ENCODE peak calls at places on chromosome 11, in four cellular contexts. One of them, this sample, is unnamed.

GRCh38 chr11:8867856-8868705 is 42.9 kb upstream of the AKIP1 start:
- DNase-seq in HL-60: no peak
- DNase-seq in K562: no peak
- DNase-seq in GM12878: no peak
- DNase-seq in this sample: no peak

GRCh38 chr11:64842366-64842759 is 2.1 kb downstream of the CDC42BPG start:
- DNase-seq in HL-60: no peak
- DNase-seq in K562: no peak
- DNase-seq in GM12878: no peak
- DNase-seq in this sample: no peak

GRCh38 chr11:111665779-111666178 is 63.5 kb downstream of the SIK2 start:
- DNase-seq in HL-60: peak; percentile 5
- DNase-seq in K562: peak; percentile 48
- DNase-seq in GM12878: no peak
- DNase-seq in this sample: no peak

GRCh38 chr11:111417011-111417765 is 38.1 kb upstream of the POU2AF1 start:
- DNase-seq in HL-60: no peak
- DNase-seq in K562: no peak
- DNase-seq in GM12878: peak; percentile 96
- DNase-seq in this sample: no peak

GRCh38 chr11:8905528-8906165 is 5.3 kb upstream of the AKIP1 start:
- DNase-seq in HL-60: no peak
- DNase-seq in K562: no peak
- DNase-seq in GM12878: no peak
- DNase-seq in this sample: no peak

GRCh38 chr11:130168105-130168504 is 8.5 kb downstream of the ST14 start:
- DNase-seq in HL-60: no peak
- DNase-seq in K562: no peak
- DNase-seq in GM12878: no peak
- DNase-seq in this sample: no peak

GRCh38 chr11:2734181-2735052 is 34.6 kb upstream of the KCNQ1OT1 start:
- DNase-seq in HL-60: no peak
- DNase-seq in K562: no peak
- DNase-seq in GM12878: no peak
- DNase-seq in this sample: no peak

GRCh38 chr11:90510839-90511238 is 288.0 kb upstream of the CHORDC1 start:
- DNase-seq in HL-60: no peak
- DNase-seq in K562: no peak
- DNase-seq in GM12878: no peak
- DNase-seq in this sample: no peak

GRCh38 chr11:85886089-85887056 is 31.2 kb downstream of the CCDC83 start:
- DNase-seq in HL-60: no peak
- DNase-seq in K562: no peak
- DNase-seq in GM12878: no peak
- DNase-seq in this sample: no peak

GRCh38 chr11:118859995-118860394 is 23.7 kb upstream of the CXCR5 start:
- DNase-seq in HL-60: no peak
- DNase-seq in K562: no peak
- DNase-seq in GM12878: no peak
- DNase-seq in this sample: no peak

GRCh38 chr11:2576536-2576935 is 123.3 kb downstream of the KCNQ1OT1 start:
- DNase-seq in HL-60: no peak
- DNase-seq in K562: no peak
- DNase-seq in GM12878: no peak
- DNase-seq in this sample: no peak

GRCh38 chr11:7964873-7965272 is 374 bp downstream of the NLRP10 start:
- DNase-seq in HL-60: no peak
- DNase-seq in K562: no peak
- DNase-seq in GM12878: no peak
- DNase-seq in this sample: no peak

GRCh38 chr11:75347781-75348613 is 3.5 kb downstream of the ARRB1 start:
- DNase-seq in HL-60: no peak
- DNase-seq in K562: peak; percentile 51
- DNase-seq in GM12878: no peak
- DNase-seq in this sample: no peak

GRCh38 chr11:35304393-35304790 is 115.0 kb downstream of the SLC1A2 start:
- DNase-seq in HL-60: peak; percentile 55
- DNase-seq in K562: no peak
- DNase-seq in GM12878: no peak
- DNase-seq in this sample: no peak

GRCh38 chr11:75031771-75032549 is 43.2 kb downstream of the NEU3 start:
- DNase-seq in HL-60: peak; percentile 35
- DNase-seq in K562: peak; percentile 91
- DNase-seq in GM12878: no peak
- DNase-seq in this sample: peak; percentile 32

GRCh38 chr11:73649206-73649605 is 2.8 kb downstream of the PLEKHB1 start:
- DNase-seq in HL-60: no peak
- DNase-seq in K562: no peak
- DNase-seq in GM12878: no peak
- DNase-seq in this sample: no peak

GRCh38 chr11:119618208-119618909 is 110.6 kb downstream of the NECTIN1 start:
- DNase-seq in HL-60: no peak
- DNase-seq in K562: no peak
- DNase-seq in GM12878: no peak
- DNase-seq in this sample: no peak

GRCh38 chr11:128551641-128552335 is 35.6 kb downstream of the ETS1 start:
- DNase-seq in HL-60: no peak
- DNase-seq in K562: no peak
- DNase-seq in GM12878: peak; percentile 99
- DNase-seq in this sample: no peak

GRCh38 chr11:9253086-9253485 is 12.1 kb downstream of the DENND5A start:
- DNase-seq in HL-60: no peak
- DNase-seq in K562: no peak
- DNase-seq in GM12878: no peak
- DNase-seq in this sample: no peak

GRCh38 chr11:63889344-63889743 is 27.6 kb downstream of the RCOR2 start:
- DNase-seq in HL-60: no peak
- DNase-seq in K562: no peak
- DNase-seq in GM12878: no peak
- DNase-seq in this sample: no peak

GRCh38 chr11:68043029-68043348 is 4.2 kb downstream of the TCIRG1 start:
- DNase-seq in HL-60: no peak
- DNase-seq in K562: peak; percentile 51
- DNase-seq in GM12878: no peak
- DNase-seq in this sample: no peak

GRCh38 chr11:93608280-93608862 is 53.1 kb upstream of the CEP295 start:
- DNase-seq in HL-60: no peak
- DNase-seq in K562: peak; percentile 4
- DNase-seq in GM12878: no peak
- DNase-seq in this sample: no peak

GRCh38 chr11:132249256-132249655 is 878.8 kb downstream of the NTM start:
- DNase-seq in HL-60: no peak
- DNase-seq in K562: no peak
- DNase-seq in GM12878: no peak
- DNase-seq in this sample: no peak

GRCh38 chr11:65419773-65420481 is 2.7 kb upstream of the NEAT1 start:
- DNase-seq in HL-60: no peak
- DNase-seq in K562: peak; percentile 90
- DNase-seq in GM12878: no peak
- DNase-seq in this sample: no peak

GRCh38 chr11:113519989-113520613 is 44.9 kb upstream of the DRD2 start:
- DNase-seq in HL-60: no peak
- DNase-seq in K562: no peak
- DNase-seq in GM12878: no peak
- DNase-seq in this sample: no peak

GRCh38 chr11:130908770-130909625 is 7.3 kb downstream of the SNX19 start:
- DNase-seq in HL-60: no peak
- DNase-seq in K562: no peak
- DNase-seq in GM12878: no peak
- DNase-seq in this sample: no peak

GRCh38 chr11:69394902-69395690 is 86.4 kb upstream of the LINC01488 start:
- DNase-seq in HL-60: no peak
- DNase-seq in K562: no peak
- DNase-seq in GM12878: no peak
- DNase-seq in this sample: no peak

GRCh38 chr11:1497600-1497999 is 11.0 kb upstream of the MOB2 start:
- DNase-seq in HL-60: no peak
- DNase-seq in K562: no peak
- DNase-seq in GM12878: no peak
- DNase-seq in this sample: no peak

GRCh38 chr11:112785717-112786116 is 175.5 kb upstream of the NCAM1 start:
- DNase-seq in HL-60: no peak
- DNase-seq in K562: no peak
- DNase-seq in GM12878: no peak
- DNase-seq in this sample: no peak

DNA sequence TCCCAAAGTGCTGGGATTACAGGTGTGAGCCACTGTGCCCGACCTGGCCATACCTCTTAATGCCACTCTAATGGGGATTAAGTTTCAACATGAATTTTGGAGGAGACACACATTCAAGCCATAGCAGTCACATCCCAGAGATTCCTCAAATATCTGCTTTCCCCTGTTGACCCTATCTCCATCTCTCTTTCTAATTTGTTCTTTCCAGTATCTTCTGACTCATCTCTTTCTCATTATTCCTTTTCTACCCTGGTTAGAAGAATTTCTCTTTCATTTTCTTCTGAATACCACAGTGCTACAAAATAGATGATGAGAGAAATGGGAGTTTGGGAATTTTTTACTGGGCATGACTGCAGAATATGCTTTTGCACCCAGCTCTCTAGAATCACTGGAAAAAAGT is 5.1 kb downstream of the OR10V1 start:
- DNase-seq in HL-60: no peak
- DNase-seq in K562: no peak
- DNase-seq in GM12878: no peak
- DNase-seq in this sample: no peak
- TF ChIP-seq SPI1 in HL-60: no peak
- TF ChIP-seq SPI1 in K562: no peak
- TF ChIP-seq SPI1 in GM12878: no peak
- TF ChIP-seq SPI1 in this sample: no peak

DNA sequence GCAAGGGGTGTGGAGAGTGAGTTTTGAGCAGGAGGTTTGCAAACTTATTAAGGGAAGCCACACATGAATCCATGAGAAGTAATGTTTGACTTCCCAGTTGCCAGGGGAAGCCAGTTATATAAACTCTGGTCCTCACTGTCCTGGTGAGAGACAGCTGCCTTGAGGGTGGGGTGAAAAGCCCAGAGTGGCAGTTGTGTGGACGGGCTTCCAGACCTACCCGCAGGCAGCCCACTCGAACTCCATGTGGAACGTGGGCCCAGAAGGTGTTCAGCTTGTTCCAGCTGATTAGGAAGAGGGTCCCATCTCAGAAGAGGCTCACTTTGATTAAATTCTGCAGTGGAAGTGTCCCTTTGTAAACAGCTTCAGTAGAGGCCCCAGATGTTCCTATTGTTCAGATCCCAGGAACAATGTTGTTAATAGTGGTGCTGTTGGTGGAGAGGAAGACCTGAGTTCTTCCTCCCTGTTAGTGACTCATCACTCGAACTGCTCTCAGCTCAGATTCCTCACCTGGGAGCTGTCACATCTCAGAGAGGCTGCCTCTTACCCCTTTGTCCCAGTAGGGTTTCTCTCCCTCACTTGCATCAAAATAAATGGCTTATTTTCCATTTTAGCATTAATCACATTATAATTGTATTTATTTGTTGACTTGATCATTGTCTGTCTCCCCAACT is 63.5 kb downstream of the GRAMD1B start:
- DNase-seq in HL-60: no peak
- DNase-seq in K562: no peak
- DNase-seq in GM12878: no peak
- DNase-seq in this sample: no peak
- TF ChIP-seq SPI1 in HL-60: no peak
- TF ChIP-seq SPI1 in K562: no peak
- TF ChIP-seq SPI1 in GM12878: no peak
- TF ChIP-seq SPI1 in this sample: no peak

GRCh38 chr11:88275636-88276035 is 61.9 kb downstream of the CTSC start:
- DNase-seq in HL-60: no peak
- DNase-seq in K562: no peak
- DNase-seq in GM12878: no peak
- DNase-seq in this sample: no peak
- TF ChIP-seq SPI1 in HL-60: no peak
- TF ChIP-seq SPI1 in K562: no peak
- TF ChIP-seq SPI1 in GM12878: no peak
- TF ChIP-seq SPI1 in this sample: no peak

GRCh38 chr11:108891143-108891542 is 226.3 kb downstream of the DDX10 start:
- DNase-seq in HL-60: no peak
- DNase-seq in K562: no peak
- DNase-seq in GM12878: no peak
- DNase-seq in this sample: no peak
- TF ChIP-seq SPI1 in HL-60: no peak
- TF ChIP-seq SPI1 in K562: no peak
- TF ChIP-seq SPI1 in GM12878: no peak
- TF ChIP-seq SPI1 in this sample: no peak

GRCh38 chr11:95794086-95794485 is 3.8 kb downstream of the CEP57 start:
- DNase-seq in HL-60: no peak
- DNase-seq in K562: no peak
- DNase-seq in GM12878: no peak
- DNase-seq in this sample: no peak
- TF ChIP-seq SPI1 in HL-60: no peak
- TF ChIP-seq SPI1 in K562: no peak
- TF ChIP-seq SPI1 in GM12878: no peak
- TF ChIP-seq SPI1 in this sample: no peak

DNA sequence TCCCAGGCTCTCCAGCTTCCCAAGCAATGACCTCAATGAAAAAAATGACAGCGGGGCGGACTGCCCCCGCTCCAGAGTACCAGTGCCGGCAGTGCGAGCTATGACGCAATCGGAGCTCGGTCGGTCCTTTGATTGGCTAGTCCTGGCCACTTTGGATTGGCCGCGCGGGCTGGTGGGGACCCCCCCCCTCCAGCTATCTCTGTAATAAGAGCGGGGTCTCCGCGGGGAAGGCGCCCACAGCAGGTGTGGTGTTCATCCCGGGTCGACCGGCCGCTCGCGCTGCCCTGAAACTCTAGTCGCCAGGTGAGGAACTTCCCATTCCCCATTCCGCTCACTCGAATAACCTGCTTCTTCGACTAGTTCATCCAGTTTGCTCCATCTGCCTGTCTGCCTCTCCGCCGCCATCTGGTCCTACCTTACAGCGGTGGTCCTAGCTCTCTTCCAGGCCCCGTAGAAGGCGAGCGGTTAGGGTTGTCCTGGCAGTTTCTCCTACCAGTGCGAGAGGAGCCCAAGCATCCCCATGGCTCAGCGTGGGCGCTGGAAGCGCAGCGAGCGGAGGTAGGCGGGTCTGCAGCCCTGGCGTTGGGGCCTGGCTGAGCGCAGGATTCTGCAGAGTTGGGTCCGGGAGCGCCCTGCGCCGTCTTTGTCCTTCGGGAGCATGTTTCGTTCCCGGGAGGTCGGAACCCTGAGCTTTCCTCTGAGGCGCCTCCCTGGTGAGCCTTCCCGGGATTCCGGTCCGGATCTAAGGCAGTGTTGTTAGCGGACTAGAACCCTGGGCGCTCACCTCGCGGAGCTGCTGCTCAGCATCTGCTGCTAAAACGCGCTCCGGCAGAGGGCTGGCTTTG is at the start of gene CALCB:
- DNase-seq in HL-60: no peak
- DNase-seq in K562: no peak
- DNase-seq in GM12878: no peak
- DNase-seq in this sample: no peak
- TF ChIP-seq SPI1 in HL-60: no peak
- TF ChIP-seq SPI1 in K562: no peak
- TF ChIP-seq SPI1 in GM12878: no peak
- TF ChIP-seq SPI1 in this sample: no peak

This sample was measured in GM12891.